ENCODE peak calls at places on chromosomes 16 and 17, in six cellular contexts. One of them, this sample, is unnamed.

GRCh38 chr17:76390003-76390421 is 5.6 kb downstream of the SPHK1 start:
- DNase-seq in astrocyte of the spinal cord: no peak
- DNase-seq in Ammon's horn: no peak
- DNase-seq in stimulated activated CD4-positive, alpha-beta T cell treated with anti-CD3 and anti-CD28 coated beads, Interleukin-2, amount 100 ng/mL, for 48 hours: no peak
- DNase-seq in NCI-H1048: no peak
- DNase-seq in RWPE1: no peak
- DNase-seq in this sample: no peak

GRCh38 chr16:3254309-3254708 is 2.1 kb downstream of the MEFV start:
- DNase-seq in stimulated activated CD4-positive, alpha-beta T cell treated with anti-CD3 and anti-CD28 coated beads, Interleukin-2, amount 100 ng/mL, for 48 hours: no peak
- DNase-seq in astrocyte of the spinal cord: no peak
- DNase-seq in NCI-H1048: no peak
- DNase-seq in RWPE1: no peak
- DNase-seq in Ammon's horn: no peak
- DNase-seq in this sample: no peak

GRCh38 chr17:17768415-17769088 is 68.2 kb downstream of the SREBF1 start:
- DNase-seq in Ammon's horn: no peak
- DNase-seq in NCI-H1048: no peak
- DNase-seq in astrocyte of the spinal cord: no peak
- DNase-seq in stimulated activated CD4-positive, alpha-beta T cell treated with anti-CD3 and anti-CD28 coated beads, Interleukin-2, amount 100 ng/mL, for 48 hours: no peak
- DNase-seq in RWPE1: no peak
- DNase-seq in this sample: no peak

GRCh38 chr16:48958681-48959080 is 323.0 kb downstream of the CBLN1 start:
- DNase-seq in stimulated activated CD4-positive, alpha-beta T cell treated with anti-CD3 and anti-CD28 coated beads, Interleukin-2, amount 100 ng/mL, for 48 hours: no peak
- DNase-seq in Ammon's horn: no peak
- DNase-seq in RWPE1: no peak
- DNase-seq in astrocyte of the spinal cord: no peak
- DNase-seq in NCI-H1048: no peak
- DNase-seq in this sample: no peak

GRCh38 chr16:56558024-56558747 is 6.7 kb upstream of the MT4 start:
- DNase-seq in NCI-H1048: no peak
- DNase-seq in Ammon's horn: peak; percentile 88
- DNase-seq in astrocyte of the spinal cord: peak; percentile 77
- DNase-seq in stimulated activated CD4-positive, alpha-beta T cell treated with anti-CD3 and anti-CD28 coated beads, Interleukin-2, amount 100 ng/mL, for 48 hours: no peak
- DNase-seq in RWPE1: peak; percentile 94
- DNase-seq in this sample: peak; percentile 29

GRCh38 chr16:85609539-85609938 is 3.6 kb upstream of the GSE1 start:
- DNase-seq in Ammon's horn: no peak
- DNase-seq in stimulated activated CD4-positive, alpha-beta T cell treated with anti-CD3 and anti-CD28 coated beads, Interleukin-2, amount 100 ng/mL, for 48 hours: no peak
- DNase-seq in RWPE1: no peak
- DNase-seq in NCI-H1048: no peak
- DNase-seq in astrocyte of the spinal cord: no peak
- DNase-seq in this sample: no peak

GRCh38 chr17:31533546-31534155 is 142.2 kb downstream of the RAB11FIP4 start:
- DNase-seq in NCI-H1048: no peak
- DNase-seq in stimulated activated CD4-positive, alpha-beta T cell treated with anti-CD3 and anti-CD28 coated beads, Interleukin-2, amount 100 ng/mL, for 48 hours: no peak
- DNase-seq in RWPE1: peak; percentile 87
- DNase-seq in astrocyte of the spinal cord: peak; percentile 51
- DNase-seq in Ammon's horn: peak; percentile 67
- DNase-seq in this sample: peak; percentile 75

GRCh38 chr17:21299981-21300600 is 15.6 kb downstream of the MAP2K3 start:
- DNase-seq in NCI-H1048: no peak
- DNase-seq in stimulated activated CD4-positive, alpha-beta T cell treated with anti-CD3 and anti-CD28 coated beads, Interleukin-2, amount 100 ng/mL, for 48 hours: no peak
- DNase-seq in astrocyte of the spinal cord: no peak
- DNase-seq in RWPE1: no peak
- DNase-seq in Ammon's horn: no peak
- DNase-seq in this sample: no peak

GRCh38 chr17:80414508-80414802 is 512 bp upstream of the ENDOV start:
- DNase-seq in stimulated activated CD4-positive, alpha-beta T cell treated with anti-CD3 and anti-CD28 coated beads, Interleukin-2, amount 100 ng/mL, for 48 hours: no peak
- DNase-seq in Ammon's horn: no peak
- DNase-seq in astrocyte of the spinal cord: peak; percentile 5
- DNase-seq in RWPE1: peak; percentile 22
- DNase-seq in NCI-H1048: no peak
- DNase-seq in this sample: peak; percentile 9

GRCh38 chr16:89325861-89326471 is 108.5 kb downstream of the ZNF778 start:
- DNase-seq in RWPE1: no peak
- DNase-seq in NCI-H1048: no peak
- DNase-seq in Ammon's horn: peak; percentile 79
- DNase-seq in stimulated activated CD4-positive, alpha-beta T cell treated with anti-CD3 and anti-CD28 coated beads, Interleukin-2, amount 100 ng/mL, for 48 hours: no peak
- DNase-seq in astrocyte of the spinal cord: peak; percentile 78
- DNase-seq in this sample: peak; percentile 90

GRCh38 chr16:87628940-87629339 is 26.6 kb downstream of the JPH3 start:
- DNase-seq in Ammon's horn: no peak
- DNase-seq in astrocyte of the spinal cord: no peak
- DNase-seq in NCI-H1048: no peak
- DNase-seq in stimulated activated CD4-positive, alpha-beta T cell treated with anti-CD3 and anti-CD28 coated beads, Interleukin-2, amount 100 ng/mL, for 48 hours: no peak
- DNase-seq in RWPE1: peak; percentile 51
- DNase-seq in this sample: peak; percentile 16

This sample was measured in fibroblast of pulmonary artery.